ENCODE peak calls at places on chromosomes 7 and 10, in five cellular contexts. R, E, Y, X and J are unnamed samples.

GRCh38 chr7:15571303-15571878 is 9.6 kb upstream of the AGMO start:
- DNase-seq in R (peak; percentile 7), E (no peak), Y (no peak), X (no peak), J (no peak)

GRCh38 chr10:30510184-30510931 is 76.4 kb downstream of the MAP3K8 start:
- DNase-seq in R (peak; percentile 62), E (peak; percentile 73), Y (no peak), X (no peak), J (no peak)

GRCh38 chr7:5677538-5678294 is 103.7 kb downstream of the RNF216 start:
- DNase-seq in R (peak; percentile 73), E (peak; percentile 76), Y (peak; percentile 88), X (no peak), J (no peak)

GRCh38 chr7:115844857-115845256 is 185.7 kb downstream of the TFEC start:
- DNase-seq in R (no peak), E (no peak), Y (no peak), X (no peak), J (no peak)

GRCh38 chr10:5588603-5589002 is 63.8 kb downstream of the CALML3 start:
- DNase-seq in R (no peak), E (peak; percentile 37), Y (no peak), X (no peak), J (no peak)

GRCh38 chr7:90412458-90413184 is 9.4 kb downstream of the CLDN12 start:
- DNase-seq in R (peak; percentile 8), E (no peak), Y (peak; percentile 52), X (no peak), J (no peak)

GRCh38 chr7:7662527-7662926 is 22.0 kb downstream of the UMAD1 start:
- DNase-seq in R (no peak), E (no peak), Y (no peak), X (no peak), J (no peak)

GRCh38 chr7:117270371-117270770 is 52.5 kb downstream of the WNT2 start:
- DNase-seq in R (no peak), E (no peak), Y (no peak), X (no peak), J (no peak)

GRCh38 chr7:7696458-7697119 is 21.8 kb downstream of the RPA3 start:
- DNase-seq in R (peak; percentile 24), E (no peak), Y (no peak), X (no peak), J (no peak)